ENCODE peak calls at places on chromosomes 16 and 17, in ten cellular contexts. Z, W, E, M, R, Q, A, O, D and V are unnamed samples.

GRCh38 chr17:62045517-62045916 is 19.6 kb downstream of the MED13 start:
- DNase-seq in R (no peak), O (no peak), A (no peak), D (no peak), E (no peak), W (no peak), M (no peak), Z (no peak), Q (no peak), V (no peak)

GRCh38 chr16:22093952-22094351 is 1.6 kb downstream of the VWA3A start:
- DNase-seq in O (no peak), D (no peak), R (no peak), W (no peak), E (no peak), Z (no peak), M (no peak), A (no peak), Q (no peak), V (no peak)

GRCh38 chr17:77393274-77393600 is 252.5 kb downstream of the SEC14L1 start:
- DNase-seq in Z (no peak), R (no peak), W (no peak), Q (no peak), D (no peak), M (no peak), E (no peak), A (no peak), O (no peak), V (no peak)

GRCh38 chr16:9258423-9259051 is 167.1 kb downstream of the HAPSTR1 start:
- DNase-seq in M (no peak), Z (peak), A (peak), W (peak), O (peak), Q (peak), R (peak), E (peak), D (peak), V (peak)

GRCh38 chr17:71052971-71053370 is 883.6 kb downstream of the KCNJ2 start:
- DNase-seq in D (no peak), E (no peak), W (no peak), M (no peak), Z (no peak), A (no peak), O (no peak), R (no peak), Q (no peak), V (peak)

GRCh38 chr17:21209511-21210175 is 4.3 kb downstream of the TMEM11 start:
- DNase-seq in E (no peak), Q (no peak), O (no peak), Z (no peak), A (no peak), R (no peak), M (peak), W (no peak), D (no peak), V (no peak)

GRCh38 chr16:11669380-11670146 is 1.3 kb downstream of the SNN start:
- DNase-seq in E (no peak), A (peak), O (no peak), Z (no peak), Q (no peak), M (peak), W (no peak), D (no peak), R (peak), V (no peak)

GRCh38 chr17:74947041-74947754 is 11.5 kb downstream of the OTOP3 start:
- DNase-seq in Z (no peak), A (no peak), Q (no peak), M (no peak), R (no peak), D (no peak), O (no peak), W (no peak), E (no peak), V (no peak)

GRCh38 chr16:89073346-89074221 is 20.1 kb upstream of the ACSF3 start:
- DNase-seq in D (no peak), O (no peak), E (no peak), R (no peak), Z (no peak), W (no peak), M (no peak), A (no peak), Q (no peak), V (no peak)

GRCh38 chr16:193441-193840 is 13.2 kb downstream of the HBQ1 start:
- DNase-seq in W (no peak), R (no peak), A (no peak), Z (no peak), Q (no peak), M (no peak), E (no peak), O (no peak), D (no peak), V (no peak)

GRCh38 chr16:84423416-84423837 is 55.1 kb downstream of the ATP2C2 start:
- DNase-seq in O (no peak), Q (no peak), W (no peak), E (no peak), R (peak), A (peak), Z (peak), D (peak), M (no peak), V (peak)

GRCh38 chr17:49861150-49861884 is 13.4 kb upstream of the TAC4 start:
- DNase-seq in O (peak), E (peak), M (no peak), Z (no peak), A (peak), Q (peak), R (peak), W (peak), D (peak), V (peak)

GRCh38 chr17:49862781-49863331 is 15.0 kb upstream of the TAC4 start:
- DNase-seq in O (no peak), A (no peak), Z (no peak), R (peak), Q (no peak), D (no peak), M (no peak), W (peak), E (no peak), V (no peak)

GRCh38 chr17:49858796-49859195 is 10.9 kb upstream of the TAC4 start:
- DNase-seq in Q (no peak), E (no peak), D (no peak), W (no peak), A (no peak), R (no peak), O (no peak), Z (no peak), M (no peak), V (no peak)

DNA sequence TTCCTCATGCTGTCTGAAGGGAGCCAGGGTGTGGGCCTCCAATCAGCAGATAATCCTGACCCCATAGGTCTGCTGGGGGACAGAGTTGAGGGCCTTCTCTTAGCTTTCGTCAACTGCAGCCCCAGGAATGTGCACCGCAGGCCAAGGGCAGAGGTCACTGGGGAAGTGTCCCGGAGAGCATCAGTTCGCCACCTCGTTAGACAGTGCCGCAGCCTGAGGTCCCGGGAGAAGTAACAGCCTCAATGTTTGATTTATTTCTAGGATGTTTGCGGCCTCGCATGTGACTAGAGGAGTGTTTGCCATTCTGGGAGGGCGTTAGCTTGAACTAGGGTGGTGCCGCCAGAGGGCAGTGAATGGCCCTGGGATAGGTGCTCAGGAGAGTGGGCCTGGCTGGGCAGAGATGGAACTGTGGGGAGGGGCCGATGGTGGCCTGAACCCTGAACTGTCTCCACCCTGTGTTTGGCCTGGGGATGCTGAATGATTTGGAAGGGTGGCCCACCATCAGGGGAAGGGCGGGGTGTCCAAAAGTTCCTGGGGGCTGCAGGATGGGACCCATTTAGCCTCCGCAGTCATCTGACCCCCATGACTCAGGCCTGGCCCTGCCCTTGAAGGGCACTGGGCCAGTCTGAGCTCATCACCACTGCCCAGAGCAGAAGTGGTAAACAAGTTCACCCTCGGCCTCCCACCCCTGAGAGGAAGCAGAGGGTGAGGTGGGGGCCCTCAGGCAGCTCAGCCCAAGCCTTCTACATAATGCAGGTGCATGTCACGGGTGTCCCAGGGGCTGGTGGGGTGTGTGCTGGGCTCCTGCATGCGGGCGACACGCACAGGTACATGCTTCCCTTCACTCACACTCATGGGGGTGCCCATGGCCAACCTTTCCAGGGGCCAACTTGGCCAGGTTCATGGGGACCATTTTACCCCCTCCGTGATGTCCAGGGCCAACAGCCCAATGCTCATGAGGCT is 12.4 kb upstream of the TAC4 start:
- DNase-seq in O (no peak), Z (no peak), E (no peak), D (no peak), A (no peak), M (no peak), R (peak), W (no peak), Q (no peak), V (no peak)
- TF ChIP-seq CTCF in O (no peak), Z (no peak), E (peak), D (no peak), A (no peak), M (no peak), R (peak), W (peak), Q (no peak), V (peak)

GRCh38 chr17:49191917-49192741 is 18.2 kb downstream of the GNGT2 start:
- DNase-seq in E (peak), D (peak), W (peak), Q (peak), Z (peak), A (peak), R (peak), M (peak), O (peak), V (peak)
- TF ChIP-seq CTCF in E (peak), D (peak), W (peak), Q (peak), Z (peak), A (peak), R (peak), M (no peak), O (no peak), V (peak)

GRCh38 chr16:56779956-56780355 is 50.0 kb downstream of the NUP93 start:
- DNase-seq in D (no peak), E (no peak), Q (no peak), W (no peak), Z (no peak), A (no peak), R (no peak), O (no peak), M (no peak), V (no peak)

GRCh38 chr16:56781565-56781964 is 51.6 kb downstream of the NUP93 start:
- DNase-seq in Q (no peak), A (no peak), M (no peak), W (no peak), O (no peak), R (peak), E (no peak), D (no peak), Z (no peak), V (peak)

GRCh38 chr16:56783332-56783731 is 53.4 kb downstream of the NUP93 start:
- DNase-seq in A (no peak), E (no peak), O (no peak), Q (no peak), D (no peak), R (no peak), Z (no peak), W (no peak), M (no peak), V (no peak)

GRCh38 chr16:56777533-56777932 is 47.6 kb downstream of the NUP93 start:
- DNase-seq in E (no peak), W (no peak), D (no peak), A (no peak), Q (no peak), O (no peak), M (no peak), R (no peak), Z (no peak), V (no peak)

GRCh38 chr16:56780646-56781045 is 50.7 kb downstream of the NUP93 start:
- DNase-seq in W (no peak), R (no peak), O (no peak), D (no peak), Q (no peak), E (no peak), M (no peak), Z (no peak), A (no peak), V (no peak)
- TF ChIP-seq CTCF in W (no peak), R (no peak), O (no peak), D (no peak), Q (no peak), E (no peak), M (no peak), Z (no peak), A (no peak), V (no peak)

DNA sequence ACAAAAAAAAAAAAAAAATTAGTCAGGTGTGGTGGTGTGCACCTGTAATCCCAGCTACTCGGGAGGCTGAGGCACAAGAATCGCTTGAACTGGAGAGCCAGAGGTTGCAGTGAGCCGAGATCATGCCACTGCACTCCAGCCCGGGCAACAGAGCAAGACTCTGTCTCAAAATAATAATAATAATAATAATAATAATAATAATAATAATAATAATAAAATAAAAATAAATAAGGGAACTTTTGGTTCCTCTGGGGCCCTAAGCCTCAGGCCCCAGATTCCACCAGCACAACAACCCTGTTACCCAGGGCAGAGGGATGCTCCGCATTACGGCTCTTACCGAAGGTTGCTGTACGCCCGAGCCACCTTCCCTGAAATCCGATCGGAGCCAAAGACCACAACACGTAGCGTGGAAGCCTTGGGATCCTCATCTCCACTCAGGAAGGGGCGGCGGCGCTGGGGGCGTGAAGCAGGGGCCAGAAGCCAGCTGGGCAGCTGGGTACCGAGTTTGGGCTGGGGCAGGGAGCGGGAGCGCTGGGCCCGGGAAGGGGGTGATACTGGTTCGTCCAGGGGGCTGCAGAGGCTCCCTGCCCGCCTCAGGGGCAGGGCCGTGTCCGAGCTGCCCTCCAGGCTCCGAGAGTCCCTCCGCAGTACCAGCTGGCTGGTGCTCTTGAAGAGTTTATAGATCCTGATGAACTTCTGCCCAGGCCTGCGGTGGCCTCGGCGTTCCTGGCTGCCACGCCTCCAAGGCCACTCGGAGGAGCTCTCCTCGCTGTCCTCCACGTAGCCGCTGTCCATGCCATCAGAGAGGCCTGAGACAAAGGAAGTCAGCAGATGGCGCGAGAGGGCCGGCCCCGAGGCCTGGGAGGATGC is 20.6 kb upstream of the PIK3R6 start:
- DNase-seq in O (peak), D (no peak), M (no peak), Z (no peak), E (no peak), W (peak), A (no peak), Q (peak), R (peak), V (peak)
- TF ChIP-seq CTCF in O (no peak), D (no peak), M (peak), Z (no peak), E (peak), W (peak), A (no peak), Q (peak), R (peak), V (peak)

DNA sequence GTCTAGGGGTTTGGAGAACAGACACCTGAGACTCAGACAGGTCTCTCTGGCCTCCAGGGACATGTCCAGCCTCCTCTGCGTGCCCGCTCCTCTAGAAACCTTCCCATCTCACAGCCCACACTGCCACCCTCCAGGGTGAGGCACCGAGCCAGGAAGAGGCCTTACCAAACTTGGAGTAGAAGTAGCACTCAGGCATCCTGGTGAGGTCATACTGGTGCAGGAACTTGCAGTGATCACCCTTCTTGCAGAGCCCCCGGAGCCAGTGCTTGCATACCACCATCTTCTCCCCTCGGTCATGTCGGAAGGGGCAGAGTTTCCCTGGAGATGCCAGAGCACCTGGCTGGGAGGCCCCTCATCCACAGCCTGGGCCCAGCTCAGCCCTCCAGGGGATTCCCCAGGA is 4.2 kb downstream of the CPSF4L start:
- DNase-seq in Z (no peak), A (no peak), Q (no peak), M (no peak), R (no peak), D (no peak), E (no peak), O (no peak), W (no peak), V (no peak)
- TF ChIP-seq CTCF in Z (no peak), A (no peak), Q (no peak), M (no peak), R (no peak), D (no peak), E (no peak), O (no peak), W (no peak), V (no peak)

DNA sequence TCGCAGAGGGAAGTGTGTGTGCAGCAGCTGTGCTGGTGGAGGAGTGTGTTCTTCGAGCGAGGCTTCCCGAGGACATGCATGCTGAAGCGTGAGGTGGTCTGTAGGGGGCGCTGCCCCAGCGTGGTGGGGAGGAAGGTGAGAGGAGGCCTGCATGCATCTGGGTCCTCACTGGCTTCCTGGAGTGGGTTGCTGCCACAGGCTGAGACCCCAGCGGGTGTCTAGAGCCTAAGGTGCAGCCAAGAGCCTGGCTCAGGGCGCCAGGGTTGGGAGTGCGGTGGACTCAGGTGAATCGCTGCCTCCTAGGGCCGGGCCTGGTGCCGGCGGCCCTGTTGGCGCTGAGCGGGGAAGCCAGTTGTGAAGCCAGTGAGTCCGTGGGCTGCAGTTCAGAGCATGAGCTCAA is 7.5 kb upstream of the HSD3B7 start:
- DNase-seq in Z (no peak), A (no peak), Q (no peak), D (no peak), M (no peak), E (no peak), W (no peak), R (peak), O (no peak), V (no peak)
- TF ChIP-seq CTCF in Z (peak), A (peak), Q (peak), D (peak), M (peak), E (peak), W (peak), R (peak), O (peak), V (peak)

GRCh38 chr16:2152695-2153506 is 2.7 kb upstream of the TRAF7 start:
- DNase-seq in M (no peak), W (peak), A (no peak), R (peak), Z (no peak), E (no peak), Q (no peak), D (peak), O (no peak), V (peak)
- TF ChIP-seq CTCF in M (no peak), W (peak), A (peak), R (peak), Z (peak), E (no peak), Q (no peak), D (no peak), O (no peak), V (no peak)

GRCh38 chr17:48522990-48523389 is 7.8 kb downstream of the HOXB1 start:
- DNase-seq in E (no peak), W (no peak), M (no peak), A (no peak), R (no peak), Q (no peak), D (no peak), O (no peak), Z (no peak), V (no peak)
- TF ChIP-seq CTCF in E (peak), W (peak), M (no peak), A (no peak), R (peak), Q (peak), D (no peak), O (no peak), Z (peak), V (peak)

GRCh38 chr17:60640503-60640902 is 37.1 kb upstream of the BCAS3 start:
- DNase-seq in A (no peak), O (no peak), R (peak), Q (no peak), W (peak), Z (no peak), M (no peak), D (peak), E (no peak), V (no peak)
- TF ChIP-seq CTCF in A (peak), O (peak), R (peak), Q (peak), W (peak), Z (peak), M (no peak), D (peak), E (peak), V (peak)